ENCODE peak calls at places on chromosomes 6 and 20, in nine cellular contexts. L is neural crest cell; X is activated T-cell treated with anti-CD3 and anti-CD28 coated beads for 1 hour; F is A673; H is GM12892; U is iris pigment epithelial cell; Q is stomach; Y is activated naive CD8-positive, alpha-beta T cell treated with anti-CD3 and anti-CD28 coated beads, Interleukin-2, amount 50 U/mL, for 16 hours; G is T-helper 9 cell. C is an unnamed sample.
A peak's percentile ranks its signal among the peaks of the same experiment; 100 is the strongest.

GRCh38 chr6:145569140-145569539 is 166.2 kb downstream of the EPM2A start:
- DNase-seq in X (no peak), F (no peak), H (no peak), U (peak; percentile 72), Q (no peak), Y (no peak), G (no peak), L (no peak), C (no peak)

GRCh38 chr20:60062431-60063336 is 104.5 kb downstream of the CDH26 start:
- DNase-seq in F (no peak), L (no peak), X (no peak), Q (no peak), H (no peak), G (no peak), U (peak; percentile 35), Y (no peak), C (peak; percentile 80)

GRCh38 chr6:103027532-103027931 is 1634.0 kb downstream of the GRIK2 start:
- DNase-seq in L (no peak), U (no peak), X (no peak), Q (no peak), H (no peak), Y (no peak), G (no peak), F (no peak), C (no peak)

GRCh38 chr20:20566523-20566922 is 145.9 kb downstream of the RALGAPA2 start:
- DNase-seq in Y (no peak), L (no peak), F (no peak), G (no peak), U (no peak), Q (no peak), H (no peak), X (no peak), C (no peak)

GRCh38 chr20:19275038-19275629 is 62.7 kb downstream of the SLC24A3 start:
- DNase-seq in Y (no peak), U (no peak), Q (no peak), F (no peak), G (no peak), H (no peak), L (no peak), X (no peak), C (no peak)

GRCh38 chr6:149899926-149900619 is 2.2 kb upstream of the RAET1E start:
- DNase-seq in F (no peak), X (no peak), G (no peak), Y (no peak), Q (no peak), U (no peak), L (no peak), H (no peak), C (no peak)

GRCh38 chr6:15544321-15544900 is 118.4 kb downstream of the DTNBP1 start:
- DNase-seq in Y (no peak), Q (no peak), L (no peak), G (no peak), H (no peak), F (no peak), X (no peak), U (no peak), C (no peak)

GRCh38 chr6:16670183-16670582 is 91.1 kb downstream of the ATXN1 start:
- DNase-seq in G (no peak), L (no peak), Q (no peak), Y (no peak), F (no peak), X (no peak), H (no peak), U (no peak), C (no peak)

GRCh38 chr20:56454754-56455153 is 13.7 kb upstream of the RTF2 start:
- DNase-seq in H (no peak), L (no peak), Q (no peak), Y (no peak), X (no peak), U (no peak), G (no peak), F (no peak), C (no peak)

GRCh38 chr6:37980222-37980595 is 160.7 kb downstream of the ZFAND3 start:
- DNase-seq in Y (no peak), H (no peak), G (no peak), F (no peak), U (no peak), Q (no peak), X (no peak), L (no peak), C (no peak)

GRCh38 chr20:23326774-23327173 is 23.8 kb upstream of the NXT1 start:
- DNase-seq in L (no peak), G (no peak), X (no peak), U (no peak), H (no peak), F (no peak), Q (no peak), Y (no peak), C (no peak)

GRCh38 chr20:34938466-34939163 is 17.0 kb downstream of the GSS start:
- DNase-seq in F (peak; percentile 62), U (no peak), Q (peak; percentile 91), G (no peak), Y (no peak), X (no peak), L (no peak), H (no peak), C (no peak)

GRCh38 chr6:4327841-4328240 is 192.5 kb upstream of the ECI2 start:
- DNase-seq in F (no peak), U (no peak), H (no peak), Q (no peak), Y (no peak), G (no peak), X (no peak), L (no peak), C (no peak)

GRCh38 chr20:49762940-49763766 is 49.5 kb upstream of the B4GALT5 start:
- DNase-seq in L (no peak), X (no peak), U (peak; percentile 40), Q (no peak), H (no peak), G (no peak), Y (no peak), F (no peak), C (no peak)

C was measured in brain pericyte.